ENCODE peak calls at places on chromosomes 11 and 22, in six cellular contexts. F, A, Y, O, E and W are unnamed samples.

GRCh38 chr11:129390303-129390816 is 14.7 kb downstream of the BARX2 start:
- DNase-seq in F (no peak), O (no peak), E (no peak), A (no peak), Y (no peak), W (no peak)

GRCh38 chr11:72860592-72860991 is 46.4 kb downstream of the ATG16L2 start:
- DNase-seq in O (no peak), Y (no peak), A (no peak), F (no peak), E (no peak), W (no peak)

GRCh38 chr11:117840881-117841581 is 16.5 kb upstream of the FXYD2 start:
- DNase-seq in A (no peak), E (no peak), O (no peak), F (no peak), Y (no peak), W (no peak)

GRCh38 chr11:68021167-68021787 is 9.2 kb upstream of the NDUFS8 start:
- DNase-seq in E (no peak), F (no peak), O (no peak), A (no peak), Y (no peak), W (no peak)

GRCh38 chr11:69130586-69131566 is 24.9 kb upstream of the SMIM38 start:
- DNase-seq in Y (peak), F (no peak), E (no peak), A (no peak), O (no peak), W (no peak)

GRCh38 chr11:28836285-28837081 is 728.3 kb downstream of the METTL15 start:
- DNase-seq in O (no peak), A (no peak), F (no peak), Y (no peak), E (peak), W (no peak)

GRCh38 chr22:38727530-38728451 is 22.0 kb downstream of the GTPBP1 start:
- DNase-seq in F (no peak), O (no peak), A (no peak), Y (no peak), E (no peak), W (no peak)

GRCh38 chr11:76694664-76695063 is 24.1 kb upstream of the LRRC32 start:
- DNase-seq in O (no peak), F (no peak), A (no peak), E (peak), Y (no peak), W (no peak)

GRCh38 chr11:131668867-131669780 is 298.7 kb downstream of the NTM start:
- DNase-seq in Y (no peak), F (no peak), O (no peak), A (no peak), E (peak), W (peak)

GRCh38 chr11:67416416-67417335 is 1.2 kb downstream of the CARNS1 start:
- DNase-seq in O (peak), F (no peak), A (no peak), Y (peak), E (no peak), W (peak)

GRCh38 chr11:19349340-19350025 is 108.7 kb upstream of the E2F8 start:
- DNase-seq in E (no peak), Y (no peak), F (no peak), O (peak), A (no peak), W (no peak)

GRCh38 chr11:131064373-131064991 is 148.2 kb upstream of the SNX19 start:
- DNase-seq in A (peak), E (peak), Y (peak), F (peak), O (peak), W (peak)